ENCODE peak calls at places on chromosomes 7 and 10, in nine cellular contexts. J is putamen; G is Calu3; M is germinal center; P is stimulated activated CD8-positive, alpha-beta memory T cell treated with anti-CD3 and anti-CD28 coated beads, Interleukin-15, amount 100 ng/mL, for 4 hours; O is GM10248; K is activated CD8-positive, alpha-beta memory T cell treated with anti-CD3 and anti-CD28 coated beads, Interleukin-2, amount 50 U/mL, for 48 hours; E is 8988T; T is amniotic epithelial cell. X is an unnamed sample.

GRCh38 chr7:105429746-105430612 is 41.3 kb upstream of the SRPK2 start:
- DNase-seq in K (no peak), J (no peak), E (no peak), O (peak; percentile 52), G (peak; percentile 50), P (no peak), T (peak; percentile 48), M (peak; percentile 35), X (peak; percentile 34)

GRCh38 chr7:135769403-135769802 is 20.8 kb upstream of the FAM180A start:
- DNase-seq in J (peak; percentile 34), M (no peak), G (no peak), T (no peak), K (no peak), E (no peak), O (no peak), P (no peak), X (no peak)

GRCh38 chr10:71363936-71364335 is 32.8 kb upstream of the CDH23 start:
- DNase-seq in T (no peak), M (no peak), P (no peak), E (no peak), O (no peak), J (no peak), G (no peak), K (no peak), X (no peak)

GRCh38 chr10:31940839-31941653 is 12.4 kb upstream of the ARHGAP12 start:
- DNase-seq in G (peak; percentile 91), M (no peak), E (no peak), J (peak; percentile 47), K (no peak), O (no peak), T (peak; percentile 96), P (no peak), X (peak; percentile 53)

GRCh38 chr7:75987026-75987804 is 7.2 kb downstream of the TMEM120A start:
- DNase-seq in K (no peak), T (no peak), M (no peak), E (no peak), G (no peak), P (no peak), O (no peak), J (no peak), X (no peak)

GRCh38 chr7:126079581-126079980 is 1150.0 kb upstream of the POT1 start:
- DNase-seq in P (no peak), E (no peak), K (no peak), M (no peak), T (no peak), J (no peak), O (peak; percentile 6), G (no peak), X (no peak)

GRCh38 chr7:136950331-136950730 is 81.9 kb downstream of the CHRM2 start:
- DNase-seq in K (no peak), J (no peak), P (no peak), E (no peak), T (no peak), O (no peak), G (no peak), M (no peak), X (no peak)

GRCh38 chr10:3081383-3081981 is 14.1 kb downstream of the PFKP start:
- DNase-seq in O (no peak), G (no peak), J (no peak), E (no peak), M (no peak), P (no peak), T (no peak), K (no peak), X (no peak)

GRCh38 chr7:158049271-158049670 is 538.4 kb downstream of the PTPRN2 start:
- DNase-seq in K (no peak), M (no peak), P (no peak), G (no peak), O (no peak), E (no peak), T (no peak), J (no peak), X (no peak)

GRCh38 chr10:78337016-78337415 is 303.4 kb downstream of the RPS24 start:
- DNase-seq in E (no peak), K (peak; percentile 15), P (no peak), J (no peak), G (no peak), O (no peak), M (no peak), T (no peak), X (no peak)

GRCh38 chr7:142646274-142646895 is 102.9 kb upstream of the PRSS1 start:
- DNase-seq in K (no peak), E (no peak), T (no peak), M (no peak), J (no peak), G (no peak), O (no peak), P (no peak), X (no peak)

GRCh38 chr7:101874028-101874427 is 56.6 kb downstream of the CUX1 start:
- DNase-seq in P (no peak), G (no peak), K (no peak), O (no peak), E (no peak), J (no peak), T (peak; percentile 66), M (no peak), X (no peak)

GRCh38 chr10:52999681-53000080 is 227.1 kb upstream of the MBL2 start:
- DNase-seq in E (no peak), K (no peak), O (no peak), P (no peak), G (no peak), J (no peak), M (no peak), T (no peak), X (no peak)

GRCh38 chr10:11895108-11895466 is 71.9 kb downstream of the PROSER2 start:
- DNase-seq in T (no peak), M (no peak), P (no peak), J (no peak), O (no peak), K (no peak), E (no peak), G (no peak), X (no peak)

GRCh38 chr7:103989785-103990775 is 622 bp upstream of the RELN start:
- DNase-seq in M (peak; percentile 6), K (peak; percentile 55), T (peak; percentile 36), J (no peak), G (peak; percentile 44), E (no peak), P (no peak), O (peak; percentile 16), X (peak; percentile 25)

GRCh38 chr10:104218751-104219150 is 13.4 kb downstream of the CFAP43 start:
- DNase-seq in K (no peak), M (no peak), P (no peak), E (no peak), G (no peak), J (no peak), T (no peak), O (no peak), X (no peak)

GRCh38 chr7:134632937-134633540 is 13.6 kb upstream of the BPGM start:
- DNase-seq in E (no peak), J (peak; percentile 9), P (no peak), K (no peak), G (peak; percentile 44), O (peak; percentile 26), T (peak; percentile 65), M (peak; percentile 27), X (no peak)

GRCh38 chr10:92691591-92692084 is 1.9 kb downstream of the HHEX start:
- DNase-seq in T (no peak), M (peak; percentile 69), E (no peak), P (no peak), O (peak; percentile 43), G (no peak), K (peak; percentile 65), J (peak; percentile 24), X (no peak)

GRCh38 chr10:90579602-90580242 is 278.1 kb downstream of the HTR7 start:
- DNase-seq in O (no peak), K (no peak), J (no peak), T (peak; percentile 68), M (no peak), E (no peak), G (peak; percentile 5), P (no peak), X (no peak)

GRCh38 chr10:110821508-110821907 is 50.2 kb upstream of the PDCD4 start:
- DNase-seq in G (no peak), O (no peak), E (no peak), T (no peak), M (no peak), J (no peak), K (no peak), P (no peak), X (no peak)

GRCh38 chr10:62960416-62960815 is 144.2 kb upstream of the EGR2 start:
- DNase-seq in E (no peak), P (no peak), O (no peak), M (no peak), J (no peak), G (no peak), K (no peak), T (no peak), X (no peak)

GRCh38 chr7:43384585-43385308 is 198.2 kb upstream of the STK17A start:
- DNase-seq in O (no peak), E (no peak), T (no peak), P (no peak), G (no peak), K (no peak), M (no peak), J (no peak), X (no peak)

GRCh38 chr10:93060887-93061593 is 442 bp downstream of the CYP26C1 start:
- DNase-seq in E (peak; percentile 37), P (no peak), O (peak; percentile 18), J (no peak), K (no peak), G (no peak), T (no peak), M (no peak), X (no peak)

GRCh38 chr10:82358486-82359097 is 483.6 kb downstream of the NRG3 start:
- DNase-seq in M (no peak), J (no peak), E (no peak), G (no peak), K (no peak), O (no peak), P (no peak), T (peak; percentile 63), X (no peak)